ENCODE peak calls at places on chromosomes 2 and 18, in five cellular contexts. Z, L, B, K and A are unnamed samples.

GRCh38 chr2:9355270-9355669 is 68.1 kb downstream of the ITGB1BP1 start:
- DNase-seq in L (no peak), B (no peak), K (no peak), Z (no peak), A (no peak)

GRCh38 chr2:201697899-201698298 is 545 bp downstream of the MPP4 start:
- DNase-seq in L (peak; percentile 22), B (no peak), Z (no peak), K (no peak), A (no peak)

GRCh38 chr2:108533832-108534576 is at the start of gene LIMS1:
- DNase-seq in Z (peak; percentile 93), K (peak; percentile 92), L (peak; percentile 85), B (peak; percentile 93), A (peak; percentile 82)

GRCh38 chr18:29147944-29148343 is 971.0 kb upstream of the CDH2 start:
- DNase-seq in Z (no peak), K (peak; percentile 32), L (peak; percentile 34), B (no peak), A (no peak)

GRCh38 chr2:85283641-85284040 is 44.1 kb downstream of the TGOLN2 start:
- DNase-seq in Z (no peak), L (no peak), B (no peak), K (no peak), A (no peak)

GRCh38 chr2:2847131-2847740 is 516.2 kb upstream of the MYT1L start:
- DNase-seq in L (no peak), K (no peak), B (no peak), Z (no peak), A (no peak)

GRCh38 chr2:44547713-44548112 is 186.0 kb downstream of the CAMKMT start:
- DNase-seq in Z (no peak), K (no peak), B (no peak), L (no peak), A (no peak)

GRCh38 chr2:172813314-172813888 is 77.8 kb downstream of the RAPGEF4 start:
- DNase-seq in Z (no peak), B (no peak), L (no peak), K (no peak), A (no peak)

GRCh38 chr18:62214790-62215189 is 27.7 kb downstream of the RELCH start:
- DNase-seq in K (no peak), B (no peak), L (no peak), Z (no peak), A (no peak)

GRCh38 chr2:177396630-177397460 is 4.3 kb downstream of the AGPS start:
- DNase-seq in L (peak; percentile 50), K (no peak), Z (no peak), B (no peak), A (no peak)

GRCh38 chr2:64105676-64106461 is 38.4 kb downstream of the PELI1 start:
- DNase-seq in K (no peak), B (no peak), L (no peak), Z (peak; percentile 36), A (no peak)

GRCh38 chr2:8479298-8479697 is 202.6 kb upstream of the ID2 start:
- DNase-seq in L (no peak), B (peak; percentile 72), Z (no peak), K (no peak), A (no peak)

GRCh38 chr2:96906719-96907404 is 37.0 kb upstream of the SEMA4C start:
- DNase-seq in Z (no peak), B (no peak), L (no peak), K (peak; percentile 63), A (no peak)
- H3K27ac ChIP-seq in Z (peak overlapping the region; percentile 85), B (peak overlapping the region; percentile 85), L (no peak overlapping the region), K (no peak overlapping the region), A (no peak overlapping the region)

GRCh38 chr2:111704246-111704645 is 179.7 kb downstream of the ANAPC1 start:
- DNase-seq in Z (no peak), L (peak; percentile 84), B (no peak), K (no peak), A (no peak)
- H3K4me1 ChIP-seq in Z (no peaks in the 10 kb centered on the region), L (peaks cover 53% of the 10 kb centered on the region), B (peaks cover 18% of the 10 kb centered on the region), K (peaks cover 12% of the 10 kb centered on the region), A (peaks cover 27% of the 10 kb centered on the region)

DNA sequence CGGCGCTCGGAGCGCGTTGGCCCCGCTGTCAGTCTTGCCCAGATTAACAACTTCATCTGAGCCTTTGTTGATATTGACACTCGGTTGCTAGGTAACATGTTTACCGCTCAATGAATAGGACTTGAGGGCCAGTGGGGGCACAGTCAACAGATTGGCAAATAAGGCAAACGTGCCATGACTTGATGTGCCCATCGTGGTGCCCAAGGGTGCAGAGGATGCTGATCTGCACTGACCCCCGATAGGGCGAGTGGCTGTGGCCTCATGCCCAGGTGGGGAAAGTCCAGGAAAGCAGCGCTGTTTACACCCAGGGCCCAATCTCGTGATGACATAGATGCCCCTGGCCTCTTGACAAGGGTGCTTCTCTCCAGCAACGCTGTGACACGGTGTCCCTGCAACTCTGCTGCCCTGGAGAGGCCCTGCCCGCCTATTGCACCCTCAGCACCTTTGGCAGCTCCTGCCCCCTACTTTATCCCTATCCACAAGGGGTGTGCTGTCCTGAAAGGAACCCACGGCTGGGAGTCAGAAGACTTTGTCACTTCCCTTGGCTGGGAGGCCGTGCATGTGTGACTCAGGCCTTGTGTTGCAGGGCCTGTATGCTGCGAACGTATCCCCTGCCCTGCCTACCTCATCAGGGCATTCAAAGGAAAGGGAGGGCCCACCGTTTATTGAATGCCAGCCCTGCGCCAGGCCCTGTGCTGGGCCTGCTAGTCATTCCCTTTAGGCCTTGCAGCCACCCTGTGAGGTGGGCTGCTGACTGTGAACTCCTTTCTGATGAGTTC is 158.0 kb downstream of the INHBB start:
- DNase-seq in B (no peak), K (no peak), Z (no peak), L (no peak), A (no peak)
- H3K27ac ChIP-seq in B (no peak overlapping the region), K (no peak overlapping the region), Z (no peak overlapping the region), L (no peak overlapping the region), A (no peak overlapping the region)

DNA sequence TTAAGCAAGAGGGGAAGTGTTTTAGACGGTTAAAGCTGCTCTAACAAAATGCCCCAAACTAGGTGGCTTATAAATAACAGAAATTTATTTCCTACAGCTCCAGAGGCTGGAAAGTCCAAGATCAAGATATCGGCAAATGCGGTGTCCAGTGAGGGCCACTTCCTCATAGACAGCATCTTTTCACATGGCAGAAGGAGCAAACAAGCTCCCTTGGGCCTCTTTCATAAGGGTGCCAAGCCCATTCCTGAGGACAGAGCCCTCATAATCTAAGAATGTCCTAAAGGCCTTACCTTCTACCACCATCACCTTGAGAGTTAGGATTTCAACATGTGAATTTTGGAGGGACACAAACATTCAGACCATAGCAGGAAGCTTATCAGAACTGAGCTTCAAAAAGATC is 57.3 kb upstream of the PPP1CB start:
- DNase-seq in Z (no peak), B (no peak), K (no peak), L (no peak), A (no peak)
- H3K4me1 ChIP-seq in Z (no peaks in the 10 kb centered on the region), B (no peaks in the 10 kb centered on the region), K (no peaks in the 10 kb centered on the region), L (peaks cover 6% of the 10 kb centered on the region), A (no peaks in the 10 kb centered on the region)

GRCh38 chr18:3524706-3525105 is 74.7 kb downstream of the TGIF1 start:
- DNase-seq in L (no peak), Z (no peak), B (no peak), K (no peak), A (no peak)
- H3K27ac ChIP-seq in L (no peak overlapping the region), Z (no peak overlapping the region), B (no peak overlapping the region), K (no peak overlapping the region), A (no peak overlapping the region)

GRCh38 chr2:190720691-190721090 is 71.8 kb downstream of the NAB1 start:
- DNase-seq in L (no peak), B (no peak), K (no peak), Z (no peak), A (no peak)

GRCh38 chr2:190722061-190722759 is 73.3 kb downstream of the NAB1 start:
- DNase-seq in Z (no peak), L (peak; percentile 57), K (no peak), B (no peak), A (no peak)

GRCh38 chr2:190723397-190724090 is 74.7 kb downstream of the NAB1 start:
- DNase-seq in B (no peak), Z (no peak), K (no peak), L (no peak), A (no peak)

GRCh38 chr2:190720276-190720675 is 71.4 kb downstream of the NAB1 start:
- DNase-seq in B (no peak), Z (no peak), L (no peak), K (no peak), A (no peak)

GRCh38 chr2:190722825-190723224 is 73.9 kb downstream of the NAB1 start:
- DNase-seq in B (no peak), Z (no peak), K (no peak), L (peak; percentile 68), A (no peak)
- H3K4me1 ChIP-seq in B (peaks cover 8% of the 10 kb centered on the region), Z (no peaks in the 10 kb centered on the region), K (no peaks in the 10 kb centered on the region), L (peaks cover 41% of the 10 kb centered on the region), A (peaks cover 35% of the 10 kb centered on the region)

DNA sequence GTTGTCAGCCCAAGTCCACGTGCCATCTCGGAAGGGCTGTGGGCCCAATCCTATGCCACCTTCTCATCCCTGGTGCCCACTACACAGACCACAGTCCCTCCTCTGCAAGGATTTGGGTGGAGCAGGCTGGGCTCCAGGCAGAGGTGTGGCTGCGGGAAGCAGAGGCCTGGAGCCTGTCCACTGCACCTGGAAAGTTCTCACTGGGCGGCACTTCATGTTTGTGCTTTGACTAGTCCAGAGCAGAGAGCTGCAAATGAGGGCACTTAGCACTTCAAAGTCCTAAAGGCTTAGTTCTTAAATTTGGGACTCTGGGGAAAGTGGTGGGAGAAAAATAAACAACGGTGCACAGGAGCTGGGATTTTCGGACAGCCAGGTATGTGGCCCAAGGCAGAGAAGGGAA is 308.9 kb upstream of the POU3F3 start:
- DNase-seq in B (no peak), Z (no peak), L (no peak), K (no peak), A (no peak)
- H3K27ac ChIP-seq in B (no peak overlapping the region), Z (no peak overlapping the region), L (no peak overlapping the region), K (no peak overlapping the region), A (no peak overlapping the region)